ENCODE peak calls at places on chromosomes 4 and X, in eight cellular contexts. One of them, this sample, is unnamed.

GRCh38 chr4:41797260-41797659 is 48.7 kb upstream of the PHOX2B start:
- DNase-seq in naive thymus-derived CD4-positive, alpha-beta T cell: no peak
- DNase-seq in NCI-H2171 treated with DMSO at 0.1 percent for 48 hours: no peak
- DNase-seq in caudate nucleus: no peak
- DNase-seq in cardiac muscle cell: no peak
- DNase-seq in glutamatergic neuron: no peak
- DNase-seq in NCI-H1694: no peak
- DNase-seq in M059J: no peak
- DNase-seq in this sample: peak

GRCh38 chr4:79756496-79756895 is 316.5 kb downstream of the ANTXR2 start:
- DNase-seq in naive thymus-derived CD4-positive, alpha-beta T cell: no peak
- DNase-seq in NCI-H2171 treated with DMSO at 0.1 percent for 48 hours: no peak
- DNase-seq in caudate nucleus: no peak
- DNase-seq in cardiac muscle cell: no peak
- DNase-seq in glutamatergic neuron: no peak
- DNase-seq in NCI-H1694: no peak
- DNase-seq in M059J: no peak
- DNase-seq in this sample: no peak

GRCh38 chrX:24026403-24026801 is 584 bp downstream of the KLHL15 start:
- DNase-seq in naive thymus-derived CD4-positive, alpha-beta T cell: no peak
- DNase-seq in NCI-H2171 treated with DMSO at 0.1 percent for 48 hours: peak
- DNase-seq in caudate nucleus: no peak
- DNase-seq in cardiac muscle cell: no peak
- DNase-seq in glutamatergic neuron: no peak
- DNase-seq in NCI-H1694: no peak
- DNase-seq in M059J: peak
- DNase-seq in this sample: no peak

GRCh38 chr4:37388672-37389368 is 144.3 kb downstream of the NWD2 start:
- DNase-seq in naive thymus-derived CD4-positive, alpha-beta T cell: no peak
- DNase-seq in NCI-H2171 treated with DMSO at 0.1 percent for 48 hours: no peak
- DNase-seq in caudate nucleus: no peak
- DNase-seq in cardiac muscle cell: no peak
- DNase-seq in glutamatergic neuron: no peak
- DNase-seq in NCI-H1694: no peak
- DNase-seq in M059J: no peak
- DNase-seq in this sample: no peak

GRCh38 chr4:149465941-149466340 is 349.7 kb downstream of the IQCM start:
- DNase-seq in naive thymus-derived CD4-positive, alpha-beta T cell: no peak
- DNase-seq in NCI-H2171 treated with DMSO at 0.1 percent for 48 hours: no peak
- DNase-seq in caudate nucleus: no peak
- DNase-seq in cardiac muscle cell: no peak
- DNase-seq in glutamatergic neuron: no peak
- DNase-seq in NCI-H1694: no peak
- DNase-seq in M059J: peak
- DNase-seq in this sample: no peak

GRCh38 chr4:17385403-17385802 is 126.5 kb downstream of the QDPR start:
- DNase-seq in naive thymus-derived CD4-positive, alpha-beta T cell: no peak
- DNase-seq in NCI-H2171 treated with DMSO at 0.1 percent for 48 hours: no peak
- DNase-seq in caudate nucleus: no peak
- DNase-seq in cardiac muscle cell: peak
- DNase-seq in glutamatergic neuron: no peak
- DNase-seq in NCI-H1694: no peak
- DNase-seq in M059J: peak
- DNase-seq in this sample: peak

GRCh38 chr4:182502074-182502473 is 258.9 kb downstream of the TENM3 start:
- DNase-seq in naive thymus-derived CD4-positive, alpha-beta T cell: no peak
- DNase-seq in NCI-H2171 treated with DMSO at 0.1 percent for 48 hours: no peak
- DNase-seq in caudate nucleus: no peak
- DNase-seq in cardiac muscle cell: no peak
- DNase-seq in glutamatergic neuron: no peak
- DNase-seq in NCI-H1694: no peak
- DNase-seq in M059J: no peak
- DNase-seq in this sample: no peak

GRCh38 chr4:169765845-169766244 is 8.1 kb upstream of the HPF1 start:
- DNase-seq in naive thymus-derived CD4-positive, alpha-beta T cell: no peak
- DNase-seq in NCI-H2171 treated with DMSO at 0.1 percent for 48 hours: no peak
- DNase-seq in caudate nucleus: no peak
- DNase-seq in cardiac muscle cell: no peak
- DNase-seq in glutamatergic neuron: no peak
- DNase-seq in NCI-H1694: no peak
- DNase-seq in M059J: peak
- DNase-seq in this sample: no peak

GRCh38 chr4:39855909-39856512 is 121.7 kb downstream of the PDS5A start:
- DNase-seq in naive thymus-derived CD4-positive, alpha-beta T cell: no peak
- DNase-seq in NCI-H2171 treated with DMSO at 0.1 percent for 48 hours: no peak
- DNase-seq in caudate nucleus: no peak
- DNase-seq in cardiac muscle cell: no peak
- DNase-seq in glutamatergic neuron: no peak
- DNase-seq in NCI-H1694: no peak
- DNase-seq in M059J: peak
- DNase-seq in this sample: peak

GRCh38 chrX:71540801-71541545 is 8.1 kb downstream of the OGT start:
- DNase-seq in naive thymus-derived CD4-positive, alpha-beta T cell: no peak
- DNase-seq in NCI-H2171 treated with DMSO at 0.1 percent for 48 hours: no peak
- DNase-seq in caudate nucleus: no peak
- DNase-seq in cardiac muscle cell: no peak
- DNase-seq in glutamatergic neuron: no peak
- DNase-seq in NCI-H1694: no peak
- DNase-seq in M059J: no peak
- DNase-seq in this sample: no peak

GRCh38 chr4:169852481-169852880 is 94.7 kb upstream of the HPF1 start:
- DNase-seq in naive thymus-derived CD4-positive, alpha-beta T cell: no peak
- DNase-seq in NCI-H2171 treated with DMSO at 0.1 percent for 48 hours: no peak
- DNase-seq in caudate nucleus: no peak
- DNase-seq in cardiac muscle cell: no peak
- DNase-seq in glutamatergic neuron: no peak
- DNase-seq in NCI-H1694: no peak
- DNase-seq in M059J: no peak
- DNase-seq in this sample: no peak

GRCh38 chr4:84965558-84966381 is 720 bp downstream of the WDFY3 start:
- DNase-seq in naive thymus-derived CD4-positive, alpha-beta T cell: no peak
- DNase-seq in NCI-H2171 treated with DMSO at 0.1 percent for 48 hours: peak
- DNase-seq in caudate nucleus: peak
- DNase-seq in cardiac muscle cell: peak
- DNase-seq in glutamatergic neuron: peak
- DNase-seq in NCI-H1694: no peak
- DNase-seq in M059J: peak
- DNase-seq in this sample: no peak

GRCh38 chr4:114132199-114132598 is 152.8 kb upstream of the ARSJ start:
- DNase-seq in naive thymus-derived CD4-positive, alpha-beta T cell: no peak
- DNase-seq in NCI-H2171 treated with DMSO at 0.1 percent for 48 hours: no peak
- DNase-seq in caudate nucleus: no peak
- DNase-seq in cardiac muscle cell: no peak
- DNase-seq in glutamatergic neuron: no peak
- DNase-seq in NCI-H1694: no peak
- DNase-seq in M059J: no peak
- DNase-seq in this sample: no peak

GRCh38 chr4:76485450-76485849 is 50.4 kb downstream of the SHROOM3 start:
- DNase-seq in naive thymus-derived CD4-positive, alpha-beta T cell: no peak
- DNase-seq in NCI-H2171 treated with DMSO at 0.1 percent for 48 hours: no peak
- DNase-seq in caudate nucleus: no peak
- DNase-seq in cardiac muscle cell: peak
- DNase-seq in glutamatergic neuron: no peak
- DNase-seq in NCI-H1694: no peak
- DNase-seq in M059J: peak
- DNase-seq in this sample: peak

GRCh38 chr4:136768925-136769275 is 763.4 kb downstream of the PCDH18 start:
- DNase-seq in naive thymus-derived CD4-positive, alpha-beta T cell: no peak
- DNase-seq in NCI-H2171 treated with DMSO at 0.1 percent for 48 hours: peak
- DNase-seq in caudate nucleus: no peak
- DNase-seq in cardiac muscle cell: no peak
- DNase-seq in glutamatergic neuron: no peak
- DNase-seq in NCI-H1694: no peak
- DNase-seq in M059J: no peak
- DNase-seq in this sample: no peak

GRCh38 chr4:13087041-13087440 is 397.1 kb downstream of the RAB28 start:
- DNase-seq in naive thymus-derived CD4-positive, alpha-beta T cell: no peak
- DNase-seq in NCI-H2171 treated with DMSO at 0.1 percent for 48 hours: no peak
- DNase-seq in caudate nucleus: no peak
- DNase-seq in cardiac muscle cell: no peak
- DNase-seq in glutamatergic neuron: no peak
- DNase-seq in NCI-H1694: no peak
- DNase-seq in M059J: no peak
- DNase-seq in this sample: no peak

GRCh38 chrX:1601051-1601767 is 9.8 kb downstream of the AKAP17A start:
- DNase-seq in naive thymus-derived CD4-positive, alpha-beta T cell: no peak
- DNase-seq in NCI-H2171 treated with DMSO at 0.1 percent for 48 hours: no peak
- DNase-seq in caudate nucleus: no peak
- DNase-seq in cardiac muscle cell: no peak
- DNase-seq in glutamatergic neuron: no peak
- DNase-seq in NCI-H1694: no peak
- DNase-seq in M059J: no peak
- DNase-seq in this sample: no peak

GRCh38 chr4:46123872-46124755 is at the start of gene GABRG1:
- DNase-seq in naive thymus-derived CD4-positive, alpha-beta T cell: no peak
- DNase-seq in NCI-H2171 treated with DMSO at 0.1 percent for 48 hours: peak
- DNase-seq in caudate nucleus: peak
- DNase-seq in cardiac muscle cell: peak
- DNase-seq in glutamatergic neuron: peak
- DNase-seq in NCI-H1694: no peak
- DNase-seq in M059J: no peak
- DNase-seq in this sample: no peak

GRCh38 chr4:8322794-8323704 is 53.5 kb downstream of the HTRA3 start:
- DNase-seq in naive thymus-derived CD4-positive, alpha-beta T cell: no peak
- DNase-seq in NCI-H2171 treated with DMSO at 0.1 percent for 48 hours: no peak
- DNase-seq in caudate nucleus: no peak
- DNase-seq in cardiac muscle cell: no peak
- DNase-seq in glutamatergic neuron: no peak
- DNase-seq in NCI-H1694: no peak
- DNase-seq in M059J: no peak
- DNase-seq in this sample: no peak

GRCh38 chr4:158302076-158302866 is 92.0 kb downstream of the TMEM144 start:
- DNase-seq in naive thymus-derived CD4-positive, alpha-beta T cell: no peak
- DNase-seq in NCI-H2171 treated with DMSO at 0.1 percent for 48 hours: no peak
- DNase-seq in caudate nucleus: no peak
- DNase-seq in cardiac muscle cell: no peak
- DNase-seq in glutamatergic neuron: no peak
- DNase-seq in NCI-H1694: no peak
- DNase-seq in M059J: peak
- DNase-seq in this sample: no peak

GRCh38 chrX:119692241-119693031 is 532 bp downstream of the SEPTIN6 start:
- DNase-seq in naive thymus-derived CD4-positive, alpha-beta T cell: peak
- DNase-seq in NCI-H2171 treated with DMSO at 0.1 percent for 48 hours: peak
- DNase-seq in caudate nucleus: no peak
- DNase-seq in cardiac muscle cell: peak
- DNase-seq in glutamatergic neuron: peak
- DNase-seq in NCI-H1694: no peak
- DNase-seq in M059J: peak
- DNase-seq in this sample: no peak

GRCh38 chr4:82666970-82667665 is 105.3 kb upstream of the TMEM150C start:
- DNase-seq in naive thymus-derived CD4-positive, alpha-beta T cell: no peak
- DNase-seq in NCI-H2171 treated with DMSO at 0.1 percent for 48 hours: no peak
- DNase-seq in caudate nucleus: no peak
- DNase-seq in cardiac muscle cell: no peak
- DNase-seq in glutamatergic neuron: no peak
- DNase-seq in NCI-H1694: no peak
- DNase-seq in M059J: no peak
- DNase-seq in this sample: no peak

GRCh38 chr4:81631958-81632439 is 160.3 kb upstream of the RASGEF1B start:
- DNase-seq in naive thymus-derived CD4-positive, alpha-beta T cell: no peak
- DNase-seq in NCI-H2171 treated with DMSO at 0.1 percent for 48 hours: peak
- DNase-seq in caudate nucleus: no peak
- DNase-seq in cardiac muscle cell: peak
- DNase-seq in glutamatergic neuron: no peak
- DNase-seq in NCI-H1694: no peak
- DNase-seq in M059J: peak
- DNase-seq in this sample: peak

GRCh38 chr4:8664031-8664805 is 71.7 kb downstream of the CPZ start:
- DNase-seq in naive thymus-derived CD4-positive, alpha-beta T cell: no peak
- DNase-seq in NCI-H2171 treated with DMSO at 0.1 percent for 48 hours: no peak
- DNase-seq in caudate nucleus: no peak
- DNase-seq in cardiac muscle cell: no peak
- DNase-seq in glutamatergic neuron: no peak
- DNase-seq in NCI-H1694: no peak
- DNase-seq in M059J: no peak
- DNase-seq in this sample: no peak

GRCh38 chr4:4852591-4853362 is 6.7 kb upstream of the MSX1 start:
- DNase-seq in naive thymus-derived CD4-positive, alpha-beta T cell: no peak
- DNase-seq in NCI-H2171 treated with DMSO at 0.1 percent for 48 hours: no peak
- DNase-seq in caudate nucleus: peak
- DNase-seq in cardiac muscle cell: no peak
- DNase-seq in glutamatergic neuron: peak
- DNase-seq in NCI-H1694: no peak
- DNase-seq in M059J: peak
- DNase-seq in this sample: peak

GRCh38 chr4:139595989-139596679 is 40.1 kb upstream of the SETD7 start:
- DNase-seq in naive thymus-derived CD4-positive, alpha-beta T cell: no peak
- DNase-seq in NCI-H2171 treated with DMSO at 0.1 percent for 48 hours: no peak
- DNase-seq in caudate nucleus: no peak
- DNase-seq in cardiac muscle cell: no peak
- DNase-seq in glutamatergic neuron: no peak
- DNase-seq in NCI-H1694: no peak
- DNase-seq in M059J: peak
- DNase-seq in this sample: no peak

GRCh38 chr4:189921058-189921457 is 19.6 kb upstream of the FRG1 start:
- DNase-seq in naive thymus-derived CD4-positive, alpha-beta T cell: no peak
- DNase-seq in NCI-H2171 treated with DMSO at 0.1 percent for 48 hours: no peak
- DNase-seq in caudate nucleus: no peak
- DNase-seq in cardiac muscle cell: no peak
- DNase-seq in glutamatergic neuron: no peak
- DNase-seq in NCI-H1694: no peak
- DNase-seq in M059J: no peak
- DNase-seq in this sample: no peak

GRCh38 chrX:9622128-9622527 is 143.5 kb downstream of the GPR143 start:
- DNase-seq in naive thymus-derived CD4-positive, alpha-beta T cell: no peak
- DNase-seq in NCI-H2171 treated with DMSO at 0.1 percent for 48 hours: no peak
- DNase-seq in caudate nucleus: no peak
- DNase-seq in cardiac muscle cell: no peak
- DNase-seq in glutamatergic neuron: no peak
- DNase-seq in NCI-H1694: no peak
- DNase-seq in M059J: no peak
- DNase-seq in this sample: no peak

GRCh38 chrX:101393530-101394305 is 2.9 kb downstream of the RPL36A start:
- DNase-seq in naive thymus-derived CD4-positive, alpha-beta T cell: no peak
- DNase-seq in NCI-H2171 treated with DMSO at 0.1 percent for 48 hours: no peak
- DNase-seq in caudate nucleus: no peak
- DNase-seq in cardiac muscle cell: no peak
- DNase-seq in glutamatergic neuron: no peak
- DNase-seq in NCI-H1694: no peak
- DNase-seq in M059J: peak
- DNase-seq in this sample: no peak

GRCh38 chr4:128163177-128164117 is 102.3 kb downstream of the LARP1B start:
- DNase-seq in naive thymus-derived CD4-positive, alpha-beta T cell: no peak
- DNase-seq in NCI-H2171 treated with DMSO at 0.1 percent for 48 hours: no peak
- DNase-seq in caudate nucleus: no peak
- DNase-seq in cardiac muscle cell: no peak
- DNase-seq in glutamatergic neuron: no peak
- DNase-seq in NCI-H1694: no peak
- DNase-seq in M059J: peak
- DNase-seq in this sample: peak